ENCODE peak calls at places on chromosome 3, in four cellular contexts. E is HepG2, Z is GM12878, M is H1. Q is an unnamed sample.

GRCh38 chr3:128052831-128053419 is 688 bp downstream of the SEC61A1 start:
- DNase-seq in M (no peak), Z (no peak), E (peak; percentile 46), Q (no peak)

GRCh38 chr3:183775781-183776180 is 49.6 kb downstream of the MAP6D1 start:
- DNase-seq in Z (no peak), E (no peak), M (no peak), Q (no peak)

GRCh38 chr3:88810455-88810854 is 297.0 kb upstream of the EPHA3 start:
- DNase-seq in Z (no peak), M (no peak), E (no peak), Q (no peak)

GRCh38 chr3:71530903-71531535 is 52.5 kb downstream of the FOXP1 start:
- DNase-seq in M (no peak), Z (no peak), E (no peak), Q (no peak)

GRCh38 chr3:132593241-132593949 is 3.7 kb upstream of the ACKR4 start:
- DNase-seq in Z (no peak), E (no peak), M (no peak), Q (no peak)

GRCh38 chr3:74617786-74618185 is 3.3 kb upstream of the CNTN3 start:
- DNase-seq in M (no peak), Z (no peak), E (no peak), Q (no peak)

GRCh38 chr3:77411334-77411733 is 371.4 kb downstream of the ROBO2 start:
- DNase-seq in E (no peak), M (no peak), Z (no peak), Q (no peak)

GRCh38 chr3:8663177-8664061 is 18.8 kb upstream of the SSUH2 start:
- DNase-seq in M (peak; percentile 94), E (peak; percentile 95), Z (peak; percentile 36), Q (peak; percentile 78)

GRCh38 chr3:179321585-179322322 is 1.1 kb upstream of the ZNF639 start:
- DNase-seq in E (peak; percentile 29), M (peak; percentile 54), Z (no peak), Q (no peak)

GRCh38 chr3:175777965-175778364 is 918.8 kb downstream of the NAALADL2 start:
- DNase-seq in E (no peak), M (no peak), Z (no peak), Q (no peak)

GRCh38 chr3:187737401-187738088 is 7.7 kb downstream of the BCL6 start:
- DNase-seq in Z (no peak), M (peak; percentile 65), E (no peak), Q (no peak)

GRCh38 chr3:191455257-191455952 is 5.6 kb upstream of the PYDC2 start:
- DNase-seq in E (no peak), Z (peak; percentile 5), M (no peak), Q (no peak)

GRCh38 chr3:149534671-149535394 is 60.3 kb downstream of the TM4SF4 start:
- DNase-seq in M (no peak), Z (no peak), E (no peak), Q (no peak)

GRCh38 chr3:194991338-194991654 is 279.7 kb downstream of the XXYLT1 start:
- DNase-seq in Z (no peak), M (no peak), E (no peak), Q (no peak)

GRCh38 chr3:131077904-131078303 is 51.2 kb downstream of the NEK11 start:
- DNase-seq in M (no peak), Z (no peak), E (no peak), Q (peak; percentile 63)

GRCh38 chr3:165549665-165550064 is 287.6 kb downstream of the BCHE start:
- DNase-seq in Z (no peak), M (no peak), E (no peak), Q (no peak)

GRCh38 chr3:53102601-53103147 is 27.6 kb downstream of the RFT1 start:
- DNase-seq in Z (peak; percentile 27), E (no peak), M (no peak), Q (no peak)

GRCh38 chr3:72924055-72924454 is 36.2 kb downstream of the GXYLT2 start:
- DNase-seq in M (no peak), E (no peak), Z (no peak), Q (peak; percentile 30)

GRCh38 chr3:20040476-20041196 is 390 bp downstream of the KAT2B start:
- DNase-seq in E (peak; percentile 27), M (peak; percentile 71), Z (no peak), Q (peak; percentile 42)

GRCh38 chr3:146283796-146284485 is 33.0 kb upstream of the PLSCR4 start:
- DNase-seq in E (peak; percentile 38), Z (no peak), M (no peak), Q (no peak)

GRCh38 chr3:198113219-198114053 is 153.4 kb downstream of the LMLN start:
- DNase-seq in Z (no peak), M (peak; percentile 54), E (no peak), Q (no peak)

GRCh38 chr3:13407475-13407874 is 12.6 kb downstream of the NUP210 start:
- DNase-seq in E (no peak), M (no peak), Z (no peak), Q (no peak)

GRCh38 chr3:187684880-187685279 is 14.7 kb upstream of the SST start:
- DNase-seq in M (no peak), Z (no peak), E (no peak), Q (no peak)

GRCh38 chr3:45234250-45234649 is 8.2 kb upstream of the TMEM158 start:
- DNase-seq in E (no peak), Z (no peak), M (no peak), Q (no peak)

GRCh38 chr3:23952646-23953045 is 7.6 kb downstream of the NR1D2 start:
- DNase-seq in Z (peak; percentile 76), E (no peak), M (no peak), Q (no peak)

GRCh38 chr3:137692803-137693431 is 71.2 kb upstream of the SOX14 start:
- DNase-seq in M (peak; percentile 75), Z (peak; percentile 3), E (peak; percentile 31), Q (peak; percentile 66)

GRCh38 chr3:23041918-23042696 is 161.0 kb upstream of the UBE2E2 start:
- DNase-seq in Z (no peak), E (no peak), M (no peak), Q (no peak)

GRCh38 chr3:191376742-191377141 is 46.4 kb upstream of the UTS2B start:
- DNase-seq in Z (no peak), E (no peak), M (no peak), Q (no peak)

GRCh38 chr3:122576174-122576940 is 1.1 kb upstream of the PARP15 start:
- DNase-seq in Z (peak; percentile 100), E (no peak), M (no peak), Q (no peak)

GRCh38 chr3:9916346-9916733 is 558 bp upstream of the IL17RC start:
- DNase-seq in M (no peak), E (no peak), Z (no peak), Q (no peak)

GRCh38 chr3:126378341-126378751 is 16.4 kb upstream of the CFAP100 start:
- DNase-seq in Z (no peak), E (no peak), M (no peak), Q (no peak)

GRCh38 chr3:30826381-30827061 is 67.9 kb downstream of the GADL1 start:
- DNase-seq in Z (no peak), E (no peak), M (no peak), Q (no peak)

GRCh38 chr3:163328680-163329079 is 1749.6 kb downstream of the SI start:
- DNase-seq in Z (no peak), M (peak; percentile 49), E (no peak), Q (peak; percentile 18)

GRCh38 chr3:184912166-184912565 is 100.2 kb downstream of the VPS8 start:
- DNase-seq in M (no peak), Z (no peak), E (no peak), Q (no peak)

GRCh38 chr3:184911570-184911969 is 99.6 kb downstream of the VPS8 start:
- DNase-seq in E (no peak), Z (no peak), M (no peak), Q (peak; percentile 89)

GRCh38 chr3:184908859-184909258 is 96.9 kb downstream of the VPS8 start:
- DNase-seq in M (no peak), E (no peak), Z (no peak), Q (no peak)

GRCh38 chr3:184907941-184908649 is 96.1 kb downstream of the VPS8 start:
- DNase-seq in Z (no peak), M (peak; percentile 57), E (no peak), Q (no peak)

GRCh38 chr3:184910664-184911063 is 98.7 kb downstream of the VPS8 start:
- DNase-seq in E (no peak), M (no peak), Z (no peak), Q (no peak)
- H3K9ac ChIP-seq in E (no peak overlapping the region), M (no peak overlapping the region), Z (no peak overlapping the region), Q (no peak overlapping the region)

GRCh38 chr3:159830523-159831151 is 158.0 kb upstream of the IL12A start:
- DNase-seq in M (no peak), E (no peak), Z (no peak), Q (no peak)
- TF ChIP-seq YY1 in M (no peak), E (no peak), Z (no peak), Q (no peak)

GRCh38 chr3:50978991-50979667 is 304.4 kb downstream of the DOCK3 start:
- DNase-seq in E (no peak), M (no peak), Z (no peak), Q (peak; percentile 46)
- TF ChIP-seq SUZ12 in E (no peak), M (no peak), Z (no peak), Q (no peak)

GRCh38 chr3:171138027-171138426 is 111.5 kb upstream of the SLC2A2 start:
- DNase-seq in M (no peak), Z (no peak), E (no peak), Q (no peak)
- H3K9ac ChIP-seq in M (no peak overlapping the region), Z (no peak overlapping the region), E (no peak overlapping the region), Q (no peak overlapping the region)

Q was measured in NT2/D1.